ENCODE peak calls at places on chromosome 6, in nine cellular contexts. B is left cardiac atrium, P is left lobe of liver, H is GM23338, A is NCI-H2081, R is prostate gland, Y is heart right ventricle, D is Daoy, U is HTR-8/SVneo. C is an unnamed sample.

GRCh38 chr6:98779618-98780017 is 54.8 kb upstream of the POU3F2 start:
- DNase-seq in A (no peak), D (no peak), R (no peak), H (no peak), B (no peak), Y (no peak), P (no peak), U (no peak), C (no peak)

GRCh38 chr6:11653028-11653583 is 115.6 kb downstream of the TMEM170B start:
- DNase-seq in H (peak; percentile 8), B (peak; percentile 46), A (no peak), R (no peak), D (peak; percentile 91), Y (no peak), P (no peak), U (peak; percentile 74), C (peak; percentile 77)

GRCh38 chr6:170290306-170291128 is at the start of gene DLL1:
- DNase-seq in Y (peak; percentile 76), R (peak; percentile 48), A (peak; percentile 56), D (peak; percentile 74), B (peak; percentile 78), H (peak; percentile 87), P (no peak), U (no peak), C (no peak)

GRCh38 chr6:76135481-76135880 is 63.0 kb upstream of the IMPG1 start:
- DNase-seq in B (no peak), A (no peak), U (no peak), R (no peak), H (no peak), P (no peak), D (no peak), Y (no peak), C (no peak)

GRCh38 chr6:111667921-111668320 is 62.2 kb upstream of the TRAF3IP2 start:
- DNase-seq in P (no peak), R (no peak), H (no peak), D (no peak), B (no peak), Y (no peak), U (no peak), A (peak; percentile 47), C (no peak)

GRCh38 chr6:158213925-158214674 is 46.0 kb downstream of the GTF2H5 start:
- DNase-seq in R (peak; percentile 51), B (peak; percentile 63), H (peak; percentile 89), A (peak; percentile 73), Y (peak; percentile 43), U (peak; percentile 59), D (peak; percentile 74), P (peak; percentile 51), C (no peak)

GRCh38 chr6:144320746-144321145 is 35.6 kb downstream of the UTRN start:
- DNase-seq in D (no peak), Y (no peak), A (no peak), B (no peak), U (no peak), P (no peak), H (no peak), R (no peak), C (no peak)

GRCh38 chr6:4021862-4022715 is 56.8 kb downstream of the FAM217A start:
- DNase-seq in D (no peak), U (no peak), A (peak; percentile 7), P (no peak), Y (no peak), B (no peak), R (no peak), H (no peak), C (peak; percentile 18)

GRCh38 chr6:3623451-3624267 is 127.9 kb downstream of the PXDC1 start:
- DNase-seq in H (peak; percentile 29), D (no peak), Y (no peak), P (no peak), R (no peak), A (no peak), B (no peak), U (no peak), C (no peak)

GRCh38 chr6:42911171-42912021 is 4.5 kb upstream of the PTCRA start:
- DNase-seq in A (no peak), R (no peak), P (no peak), D (no peak), Y (no peak), B (no peak), U (no peak), H (peak; percentile 94), C (no peak)

GRCh38 chr6:168120390-168121307 is 41.6 kb upstream of the FRMD1 start:
- DNase-seq in A (no peak), D (no peak), R (peak; percentile 1), H (no peak), B (no peak), P (peak; percentile 33), Y (no peak), U (no peak), C (no peak)

GRCh38 chr6:159682265-159682664 is 10.8 kb downstream of the SOD2 start:
- DNase-seq in U (no peak), P (no peak), Y (no peak), D (no peak), H (no peak), B (no peak), R (no peak), A (no peak), C (no peak)

GRCh38 chr6:133101790-133102189 is 139.4 kb upstream of the EYA4 start:
- DNase-seq in D (peak; percentile 27), H (no peak), U (no peak), R (no peak), B (no peak), Y (no peak), A (no peak), P (no peak), C (no peak)

GRCh38 chr6:42929928-42930360 is 664 bp downstream of the CNPY3 start:
- DNase-seq in R (no peak), B (peak; percentile 32), Y (no peak), U (peak; percentile 61), P (no peak), A (peak; percentile 50), D (peak; percentile 70), H (no peak), C (peak; percentile 49)

GRCh38 chr6:36765943-36766648 is 68.5 kb downstream of the RAB44 start:
- DNase-seq in D (peak; percentile 87), B (peak; percentile 85), H (peak; percentile 94), R (peak; percentile 75), U (peak; percentile 91), P (peak; percentile 77), Y (peak; percentile 80), A (peak; percentile 80), C (no peak)

GRCh38 chr6:84390334-84390733 is 162.9 kb upstream of the CEP162 start:
- DNase-seq in A (no peak), H (no peak), R (no peak), Y (no peak), B (no peak), D (no peak), U (no peak), P (no peak), C (no peak)

GRCh38 chr6:2244261-2245102 is 923 bp downstream of the GMDS start:
- DNase-seq in Y (no peak), D (no peak), B (no peak), A (peak; percentile 39), H (peak; percentile 75), P (no peak), U (no peak), R (peak; percentile 33), C (no peak)